ENCODE peak calls at places on chromosome 16, in ten cellular contexts. Z is choroid plexus epithelial cell, Q is AG04449, R is AG04450, M is uterus, P is breast epithelium, B is cardiac muscle cell, F is IMR-90, Y is heart right ventricle, C is prostate gland. D is an unnamed sample.

GRCh38 chr16:84207869-84208268 is 16.9 kb downstream of the ADAD2 start:
- DNase-seq in Z (no peak), B (no peak), P (no peak), Y (no peak), C (no peak), Q (no peak), M (no peak), R (no peak), F (no peak), D (no peak)

GRCh38 chr16:10967981-10968380 is 23.6 kb downstream of the CLEC16A start:
- DNase-seq in Y (peak; percentile 47), P (no peak), Z (no peak), F (no peak), B (no peak), Q (no peak), C (no peak), R (no peak), M (no peak), D (no peak)

GRCh38 chr16:64648282-64648681 is 473.6 kb downstream of the CDH11 start:
- DNase-seq in Q (no peak), M (no peak), C (no peak), B (no peak), P (no peak), Y (no peak), R (no peak), Z (no peak), F (no peak), D (no peak)

GRCh38 chr16:47817048-47817447 is 338.7 kb downstream of the ABCC12 start:
- DNase-seq in Q (no peak), F (no peak), M (no peak), P (no peak), Z (no peak), C (no peak), B (no peak), R (no peak), Y (no peak), D (no peak)

GRCh38 chr16:85517780-85518179 is 95.3 kb upstream of the GSE1 start:
- DNase-seq in F (no peak), Q (no peak), R (no peak), P (no peak), Y (no peak), B (no peak), M (no peak), Z (no peak), C (no peak), D (no peak)

GRCh38 chr16:27515874-27516353 is 33.8 kb downstream of the GTF3C1 start:
- DNase-seq in P (no peak), Q (no peak), B (peak; percentile 32), F (no peak), M (no peak), R (no peak), Y (peak; percentile 29), C (no peak), Z (peak; percentile 44), D (peak; percentile 43)

GRCh38 chr16:28324235-28324886 is 32.0 kb downstream of the SBK1 start:
- DNase-seq in C (peak; percentile 20), F (no peak), Z (no peak), M (no peak), R (no peak), Y (peak; percentile 1), P (peak; percentile 57), B (no peak), Q (no peak), D (peak; percentile 51)

GRCh38 chr16:64627781-64628180 is 494.1 kb downstream of the CDH11 start:
- DNase-seq in B (no peak), R (no peak), C (no peak), M (no peak), Y (peak; percentile 46), Q (no peak), P (no peak), F (no peak), Z (no peak), D (no peak)

GRCh38 chr16:8644151-8644512 is 22.6 kb downstream of the METTL22 start:
- DNase-seq in Y (no peak), F (no peak), Z (no peak), R (no peak), P (no peak), C (no peak), Q (no peak), B (no peak), M (no peak), D (no peak)

GRCh38 chr16:8645831-8646230 is 24.3 kb downstream of the METTL22 start:
- DNase-seq in B (no peak), Y (no peak), Q (no peak), P (no peak), C (no peak), F (no peak), R (no peak), M (no peak), Z (no peak), D (peak; percentile 98)

GRCh38 chr16:8646271-8646670 is 24.8 kb downstream of the METTL22 start:
- DNase-seq in B (no peak), M (no peak), Z (peak; percentile 61), Y (no peak), F (no peak), R (no peak), Q (no peak), C (no peak), P (no peak), D (no peak)

GRCh38 chr16:8645141-8645521 is 23.6 kb downstream of the METTL22 start:
- DNase-seq in C (no peak), Q (no peak), Z (no peak), Y (no peak), P (no peak), F (no peak), R (no peak), B (no peak), M (no peak), D (no peak)

DNA sequence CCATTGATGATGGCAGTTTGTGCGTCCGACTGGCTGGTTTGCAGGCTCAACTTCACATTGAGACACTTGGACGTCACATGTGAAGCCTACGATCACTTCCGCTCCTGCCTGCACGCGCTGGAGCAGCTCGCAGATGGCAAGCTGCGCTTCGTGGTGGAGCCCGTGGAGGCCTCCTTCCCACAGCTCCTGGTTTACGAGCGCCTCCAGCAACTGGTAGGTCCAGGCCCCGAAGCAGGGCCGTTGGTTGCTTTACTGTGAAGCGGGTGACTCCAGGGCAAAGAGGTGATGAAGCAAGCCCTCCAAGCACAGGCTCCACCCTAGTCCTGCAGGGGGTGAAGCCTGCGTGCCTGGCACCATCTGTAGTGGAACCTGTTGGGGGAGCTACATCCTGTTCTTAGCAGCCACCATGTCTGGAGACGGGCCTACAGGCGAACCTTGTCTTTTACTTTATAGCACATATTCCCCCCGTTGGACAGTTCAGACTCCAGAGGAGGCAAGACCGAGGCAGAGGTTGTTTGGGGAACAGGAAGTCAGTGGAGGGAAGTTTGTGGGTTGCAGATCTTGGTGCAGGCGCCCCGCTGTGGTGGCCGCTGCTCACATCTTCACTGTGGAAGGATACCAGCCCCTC is 23.1 kb downstream of the METTL22 start:
- DNase-seq in B (no peak), Y (peak; percentile 21), R (no peak), M (no peak), C (no peak), Q (no peak), F (no peak), Z (no peak), P (no peak), D (no peak)
- TF ChIP-seq CTCF in B (no peak), Y (no peak), R (no peak), M (no peak), C (no peak), Q (no peak), F (no peak), Z (no peak), P (no peak), D (no peak)

DNA sequence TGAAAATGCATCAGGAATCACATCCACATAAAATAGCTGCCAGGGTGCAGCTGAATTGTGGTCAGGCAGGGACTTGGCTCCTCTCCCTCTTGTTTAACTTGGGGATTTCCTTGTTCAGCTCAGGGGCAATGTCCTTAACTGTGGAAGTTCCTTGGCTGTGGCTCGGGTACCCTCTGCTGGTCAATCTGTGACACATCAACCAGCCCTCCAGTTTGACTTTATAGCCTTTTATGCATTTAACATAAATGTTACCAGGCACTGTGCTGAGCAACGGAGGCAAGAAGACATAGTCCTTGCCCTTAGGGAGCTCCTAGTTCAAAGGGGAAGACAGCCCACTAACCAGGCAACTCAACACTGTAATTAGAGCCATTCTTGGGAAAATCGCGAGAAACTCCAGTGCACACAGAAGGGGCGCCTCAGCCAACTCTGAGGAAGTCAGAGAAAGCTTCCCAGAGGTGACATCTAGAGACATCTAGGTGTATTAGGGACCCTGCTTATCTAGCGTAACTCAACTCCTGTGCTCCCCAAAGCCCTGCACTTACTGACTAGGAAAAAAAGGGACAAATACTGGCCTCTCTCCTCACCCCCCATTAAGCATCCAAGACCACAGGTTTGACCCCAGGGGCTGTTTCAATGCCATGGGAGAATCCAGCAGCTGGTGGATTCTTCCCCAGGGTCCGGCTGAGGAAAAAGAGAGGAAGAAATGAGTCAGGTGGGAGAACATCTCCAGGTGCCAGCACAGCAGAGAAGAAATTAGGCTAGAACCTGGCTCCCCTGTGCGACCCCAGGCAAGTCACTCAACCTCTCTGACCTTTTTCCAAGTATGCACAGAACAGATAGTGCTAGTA is 17.3 kb upstream of the EEF2K start:
- DNase-seq in C (peak; percentile 86), R (peak; percentile 86), B (peak; percentile 84), Y (peak; percentile 74), M (peak; percentile 63), F (peak; percentile 95), Q (peak; percentile 83), Z (peak; percentile 95), P (peak; percentile 65), D (peak; percentile 88)
- H3K4me3 ChIP-seq in C (no peak overlapping the region), R (no peak overlapping the region), B (no peak overlapping the region), Y (peak overlapping the region; percentile 74), M (no peak overlapping the region), F (no peak overlapping the region), Q (no peak overlapping the region), Z (no peak overlapping the region), P (no peak overlapping the region), D (no peak overlapping the region)

GRCh38 chr16:82265809-82266208 is 95.8 kb upstream of the MPHOSPH6 start:
- DNase-seq in P (no peak), M (no peak), C (no peak), Y (no peak), F (no peak), B (no peak), Q (no peak), Z (no peak), R (no peak), D (peak; percentile 63)

GRCh38 chr16:82264781-82265180 is 94.8 kb upstream of the MPHOSPH6 start:
- DNase-seq in Y (no peak), R (no peak), P (no peak), Q (no peak), B (no peak), Z (no peak), M (no peak), F (no peak), C (no peak), D (no peak)

GRCh38 chr16:82262244-82262643 is 92.2 kb upstream of the MPHOSPH6 start:
- DNase-seq in R (no peak), M (no peak), Q (no peak), Y (no peak), Z (no peak), B (no peak), C (no peak), P (no peak), F (no peak), D (no peak)

GRCh38 chr16:82260212-82260795 is 90.3 kb upstream of the MPHOSPH6 start:
- DNase-seq in Z (peak; percentile 2), F (no peak), R (no peak), C (no peak), P (no peak), Q (no peak), Y (no peak), B (no peak), M (no peak), D (no peak)

GRCh38 chr16:82263456-82264159 is 93.6 kb upstream of the MPHOSPH6 start:
- DNase-seq in F (peak; percentile 51), Z (peak; percentile 70), P (peak; percentile 54), B (peak; percentile 73), C (peak; percentile 69), Q (no peak), Y (peak; percentile 58), R (peak; percentile 2), M (peak; percentile 39), D (peak; percentile 64)
- TF ChIP-seq CTCF in F (peak; percentile 73), Z (peak; percentile 99), P (peak; percentile 90), B (peak; percentile 92), C (peak; percentile 89), Q (peak; percentile 84), Y (peak; percentile 94), R (peak; percentile 96), M (peak; percentile 80), D (peak; percentile 98)

GRCh38 chr16:79132745-79133144 is 467.8 kb downstream of the MAF start:
- DNase-seq in M (peak; percentile 49), R (no peak), Q (no peak), Y (peak; percentile 16), Z (no peak), F (no peak), P (no peak), B (no peak), C (no peak), D (no peak)
- H3K4me3 ChIP-seq in M (no peak overlapping the region), R (no peak overlapping the region), Q (no peak overlapping the region), Y (no peak overlapping the region), Z (no peak overlapping the region), F (no peak overlapping the region), P (no peak overlapping the region), B (no peak overlapping the region), C (no peak overlapping the region), D (no peak overlapping the region)